ENCODE peak calls at places on chromosomes 13 and 19, in eight cellular contexts. One of them, this sample, is unnamed.

GRCh38 chr13:34352958-34353357 is 535.0 kb downstream of the RFC3 start:
- DNase-seq in mesendoderm: no peak
- DNase-seq in NCI-H2029: no peak
- DNase-seq in fibroblast of the conjunctiva: no peak
- DNase-seq in activated T-cell treated with anti-CD3 and anti-CD28 coated beads for 48 hours: no peak
- DNase-seq in stimulated activated CD8-positive, alpha-beta memory T cell treated with anti-CD3 and anti-CD28 coated beads, Interleukin-4, amount 100 ng/mL, for 24 hours: no peak
- DNase-seq in thoracic aorta: no peak
- DNase-seq in GM12865: no peak
- DNase-seq in this sample: no peak

GRCh38 chr13:62387642-62388041 is 972.0 kb upstream of the PCDH20 start:
- DNase-seq in thoracic aorta: no peak
- DNase-seq in NCI-H2029: no peak
- DNase-seq in mesendoderm: peak
- DNase-seq in stimulated activated CD8-positive, alpha-beta memory T cell treated with anti-CD3 and anti-CD28 coated beads, Interleukin-4, amount 100 ng/mL, for 24 hours: no peak
- DNase-seq in GM12865: peak
- DNase-seq in activated T-cell treated with anti-CD3 and anti-CD28 coated beads for 48 hours: no peak
- DNase-seq in fibroblast of the conjunctiva: peak
- DNase-seq in this sample: peak

GRCh38 chr13:110964229-110965037 is 49.6 kb upstream of the ANKRD10 start:
- DNase-seq in stimulated activated CD8-positive, alpha-beta memory T cell treated with anti-CD3 and anti-CD28 coated beads, Interleukin-4, amount 100 ng/mL, for 24 hours: no peak
- DNase-seq in GM12865: no peak
- DNase-seq in thoracic aorta: no peak
- DNase-seq in fibroblast of the conjunctiva: no peak
- DNase-seq in activated T-cell treated with anti-CD3 and anti-CD28 coated beads for 48 hours: no peak
- DNase-seq in NCI-H2029: no peak
- DNase-seq in mesendoderm: no peak
- DNase-seq in this sample: no peak

GRCh38 chr13:46721054-46721453 is 75.9 kb downstream of the ESD start:
- DNase-seq in mesendoderm: peak
- DNase-seq in activated T-cell treated with anti-CD3 and anti-CD28 coated beads for 48 hours: peak
- DNase-seq in NCI-H2029: no peak
- DNase-seq in fibroblast of the conjunctiva: peak
- DNase-seq in thoracic aorta: no peak
- DNase-seq in GM12865: peak
- DNase-seq in stimulated activated CD8-positive, alpha-beta memory T cell treated with anti-CD3 and anti-CD28 coated beads, Interleukin-4, amount 100 ng/mL, for 24 hours: peak
- DNase-seq in this sample: peak

GRCh38 chr19:47330466-47330869 is 1.5 kb upstream of the C5AR2 start:
- DNase-seq in mesendoderm: no peak
- DNase-seq in activated T-cell treated with anti-CD3 and anti-CD28 coated beads for 48 hours: no peak
- DNase-seq in fibroblast of the conjunctiva: no peak
- DNase-seq in thoracic aorta: no peak
- DNase-seq in NCI-H2029: no peak
- DNase-seq in GM12865: no peak
- DNase-seq in stimulated activated CD8-positive, alpha-beta memory T cell treated with anti-CD3 and anti-CD28 coated beads, Interleukin-4, amount 100 ng/mL, for 24 hours: no peak
- DNase-seq in this sample: peak

GRCh38 chr19:19105365-19106060 is 32.8 kb downstream of the TMEM161A start:
- DNase-seq in stimulated activated CD8-positive, alpha-beta memory T cell treated with anti-CD3 and anti-CD28 coated beads, Interleukin-4, amount 100 ng/mL, for 24 hours: no peak
- DNase-seq in thoracic aorta: no peak
- DNase-seq in mesendoderm: peak
- DNase-seq in NCI-H2029: no peak
- DNase-seq in activated T-cell treated with anti-CD3 and anti-CD28 coated beads for 48 hours: no peak
- DNase-seq in GM12865: no peak
- DNase-seq in fibroblast of the conjunctiva: peak
- DNase-seq in this sample: no peak

GRCh38 chr19:29478578-29479565 is 46.9 kb upstream of the VSTM2B start:
- DNase-seq in stimulated activated CD8-positive, alpha-beta memory T cell treated with anti-CD3 and anti-CD28 coated beads, Interleukin-4, amount 100 ng/mL, for 24 hours: peak
- DNase-seq in GM12865: peak
- DNase-seq in NCI-H2029: no peak
- DNase-seq in mesendoderm: peak
- DNase-seq in thoracic aorta: no peak
- DNase-seq in activated T-cell treated with anti-CD3 and anti-CD28 coated beads for 48 hours: peak
- DNase-seq in fibroblast of the conjunctiva: no peak
- DNase-seq in this sample: no peak

GRCh38 chr13:32426981-32427851 is 714 bp downstream of the N4BP2L1 start:
- DNase-seq in GM12865: peak
- DNase-seq in mesendoderm: peak
- DNase-seq in fibroblast of the conjunctiva: no peak
- DNase-seq in stimulated activated CD8-positive, alpha-beta memory T cell treated with anti-CD3 and anti-CD28 coated beads, Interleukin-4, amount 100 ng/mL, for 24 hours: peak
- DNase-seq in activated T-cell treated with anti-CD3 and anti-CD28 coated beads for 48 hours: peak
- DNase-seq in NCI-H2029: peak
- DNase-seq in thoracic aorta: no peak
- DNase-seq in this sample: no peak

GRCh38 chr19:6236310-6237291 is 43.2 kb downstream of the MLLT1 start:
- DNase-seq in fibroblast of the conjunctiva: no peak
- DNase-seq in NCI-H2029: no peak
- DNase-seq in activated T-cell treated with anti-CD3 and anti-CD28 coated beads for 48 hours: no peak
- DNase-seq in stimulated activated CD8-positive, alpha-beta memory T cell treated with anti-CD3 and anti-CD28 coated beads, Interleukin-4, amount 100 ng/mL, for 24 hours: no peak
- DNase-seq in GM12865: no peak
- DNase-seq in thoracic aorta: no peak
- DNase-seq in mesendoderm: no peak
- DNase-seq in this sample: no peak

GRCh38 chr19:1748115-1748702 is 5.1 kb upstream of the ONECUT3 start:
- DNase-seq in thoracic aorta: no peak
- DNase-seq in NCI-H2029: no peak
- DNase-seq in GM12865: peak
- DNase-seq in stimulated activated CD8-positive, alpha-beta memory T cell treated with anti-CD3 and anti-CD28 coated beads, Interleukin-4, amount 100 ng/mL, for 24 hours: no peak
- DNase-seq in fibroblast of the conjunctiva: no peak
- DNase-seq in activated T-cell treated with anti-CD3 and anti-CD28 coated beads for 48 hours: no peak
- DNase-seq in mesendoderm: no peak
- DNase-seq in this sample: no peak

GRCh38 chr13:98626298-98626940 is 49.5 kb upstream of the STK24 start:
- DNase-seq in stimulated activated CD8-positive, alpha-beta memory T cell treated with anti-CD3 and anti-CD28 coated beads, Interleukin-4, amount 100 ng/mL, for 24 hours: no peak
- DNase-seq in activated T-cell treated with anti-CD3 and anti-CD28 coated beads for 48 hours: no peak
- DNase-seq in GM12865: no peak
- DNase-seq in thoracic aorta: no peak
- DNase-seq in NCI-H2029: no peak
- DNase-seq in mesendoderm: no peak
- DNase-seq in fibroblast of the conjunctiva: peak
- DNase-seq in this sample: no peak

GRCh38 chr13:106597190-106597589 is 29.3 kb upstream of the ARGLU1 start:
- DNase-seq in NCI-H2029: no peak
- DNase-seq in activated T-cell treated with anti-CD3 and anti-CD28 coated beads for 48 hours: no peak
- DNase-seq in GM12865: no peak
- DNase-seq in mesendoderm: no peak
- DNase-seq in fibroblast of the conjunctiva: no peak
- DNase-seq in stimulated activated CD8-positive, alpha-beta memory T cell treated with anti-CD3 and anti-CD28 coated beads, Interleukin-4, amount 100 ng/mL, for 24 hours: no peak
- DNase-seq in thoracic aorta: no peak
- DNase-seq in this sample: no peak

GRCh38 chr13:21171420-21171819 is 4.9 kb downstream of the SKA3 start:
- DNase-seq in stimulated activated CD8-positive, alpha-beta memory T cell treated with anti-CD3 and anti-CD28 coated beads, Interleukin-4, amount 100 ng/mL, for 24 hours: no peak
- DNase-seq in thoracic aorta: no peak
- DNase-seq in fibroblast of the conjunctiva: no peak
- DNase-seq in NCI-H2029: no peak
- DNase-seq in mesendoderm: no peak
- DNase-seq in activated T-cell treated with anti-CD3 and anti-CD28 coated beads for 48 hours: no peak
- DNase-seq in GM12865: no peak
- DNase-seq in this sample: no peak

GRCh38 chr13:76210262-76210661 is 574.1 kb downstream of the LMO7 start:
- DNase-seq in GM12865: no peak
- DNase-seq in mesendoderm: no peak
- DNase-seq in stimulated activated CD8-positive, alpha-beta memory T cell treated with anti-CD3 and anti-CD28 coated beads, Interleukin-4, amount 100 ng/mL, for 24 hours: no peak
- DNase-seq in activated T-cell treated with anti-CD3 and anti-CD28 coated beads for 48 hours: no peak
- DNase-seq in thoracic aorta: no peak
- DNase-seq in NCI-H2029: peak
- DNase-seq in fibroblast of the conjunctiva: peak
- DNase-seq in this sample: no peak

GRCh38 chr19:6228523-6229215 is 51.1 kb downstream of the MLLT1 start:
- DNase-seq in NCI-H2029: no peak
- DNase-seq in stimulated activated CD8-positive, alpha-beta memory T cell treated with anti-CD3 and anti-CD28 coated beads, Interleukin-4, amount 100 ng/mL, for 24 hours: no peak
- DNase-seq in fibroblast of the conjunctiva: no peak
- DNase-seq in GM12865: no peak
- DNase-seq in activated T-cell treated with anti-CD3 and anti-CD28 coated beads for 48 hours: no peak
- DNase-seq in mesendoderm: no peak
- DNase-seq in thoracic aorta: no peak
- DNase-seq in this sample: no peak

GRCh38 chr19:18945297-18945696 is 4.3 kb upstream of the HOMER3 start:
- DNase-seq in stimulated activated CD8-positive, alpha-beta memory T cell treated with anti-CD3 and anti-CD28 coated beads, Interleukin-4, amount 100 ng/mL, for 24 hours: no peak
- DNase-seq in GM12865: no peak
- DNase-seq in thoracic aorta: no peak
- DNase-seq in mesendoderm: no peak
- DNase-seq in activated T-cell treated with anti-CD3 and anti-CD28 coated beads for 48 hours: no peak
- DNase-seq in fibroblast of the conjunctiva: no peak
- DNase-seq in NCI-H2029: no peak
- DNase-seq in this sample: no peak

GRCh38 chr13:76982051-76982450 is 9.8 kb upstream of the CLN5 start:
- DNase-seq in GM12865: no peak
- DNase-seq in activated T-cell treated with anti-CD3 and anti-CD28 coated beads for 48 hours: no peak
- DNase-seq in fibroblast of the conjunctiva: no peak
- DNase-seq in thoracic aorta: no peak
- DNase-seq in NCI-H2029: no peak
- DNase-seq in stimulated activated CD8-positive, alpha-beta memory T cell treated with anti-CD3 and anti-CD28 coated beads, Interleukin-4, amount 100 ng/mL, for 24 hours: no peak
- DNase-seq in mesendoderm: no peak
- DNase-seq in this sample: no peak

GRCh38 chr13:78160793-78161192 is 242.2 kb upstream of the EDNRB start:
- DNase-seq in GM12865: peak
- DNase-seq in activated T-cell treated with anti-CD3 and anti-CD28 coated beads for 48 hours: no peak
- DNase-seq in thoracic aorta: no peak
- DNase-seq in fibroblast of the conjunctiva: no peak
- DNase-seq in NCI-H2029: no peak
- DNase-seq in stimulated activated CD8-positive, alpha-beta memory T cell treated with anti-CD3 and anti-CD28 coated beads, Interleukin-4, amount 100 ng/mL, for 24 hours: no peak
- DNase-seq in mesendoderm: no peak
- DNase-seq in this sample: peak

GRCh38 chr13:103883152-103883551 is 816.9 kb upstream of the SLC10A2 start:
- DNase-seq in thoracic aorta: peak
- DNase-seq in activated T-cell treated with anti-CD3 and anti-CD28 coated beads for 48 hours: no peak
- DNase-seq in stimulated activated CD8-positive, alpha-beta memory T cell treated with anti-CD3 and anti-CD28 coated beads, Interleukin-4, amount 100 ng/mL, for 24 hours: no peak
- DNase-seq in NCI-H2029: no peak
- DNase-seq in GM12865: no peak
- DNase-seq in mesendoderm: peak
- DNase-seq in fibroblast of the conjunctiva: peak
- DNase-seq in this sample: peak

GRCh38 chr19:18992696-18993095 is 40.6 kb downstream of the SUGP2 start:
- DNase-seq in fibroblast of the conjunctiva: no peak
- DNase-seq in thoracic aorta: no peak
- DNase-seq in activated T-cell treated with anti-CD3 and anti-CD28 coated beads for 48 hours: no peak
- DNase-seq in GM12865: no peak
- DNase-seq in mesendoderm: no peak
- DNase-seq in stimulated activated CD8-positive, alpha-beta memory T cell treated with anti-CD3 and anti-CD28 coated beads, Interleukin-4, amount 100 ng/mL, for 24 hours: no peak
- DNase-seq in NCI-H2029: no peak
- DNase-seq in this sample: no peak

GRCh38 chr19:52923782-52924593 is 760 bp upstream of the ZNF888 start:
- DNase-seq in thoracic aorta: peak
- DNase-seq in GM12865: no peak
- DNase-seq in mesendoderm: peak
- DNase-seq in activated T-cell treated with anti-CD3 and anti-CD28 coated beads for 48 hours: no peak
- DNase-seq in fibroblast of the conjunctiva: no peak
- DNase-seq in NCI-H2029: no peak
- DNase-seq in stimulated activated CD8-positive, alpha-beta memory T cell treated with anti-CD3 and anti-CD28 coated beads, Interleukin-4, amount 100 ng/mL, for 24 hours: no peak
- DNase-seq in this sample: no peak

GRCh38 chr19:46818812-46819211 is 30.4 kb upstream of the SLC1A5 start:
- DNase-seq in thoracic aorta: no peak
- DNase-seq in NCI-H2029: no peak
- DNase-seq in stimulated activated CD8-positive, alpha-beta memory T cell treated with anti-CD3 and anti-CD28 coated beads, Interleukin-4, amount 100 ng/mL, for 24 hours: no peak
- DNase-seq in activated T-cell treated with anti-CD3 and anti-CD28 coated beads for 48 hours: peak
- DNase-seq in fibroblast of the conjunctiva: no peak
- DNase-seq in GM12865: peak
- DNase-seq in mesendoderm: peak
- DNase-seq in this sample: no peak

GRCh38 chr19:42409477-42409876 is 17.7 kb downstream of the LIPE start:
- DNase-seq in mesendoderm: no peak
- DNase-seq in thoracic aorta: no peak
- DNase-seq in stimulated activated CD8-positive, alpha-beta memory T cell treated with anti-CD3 and anti-CD28 coated beads, Interleukin-4, amount 100 ng/mL, for 24 hours: no peak
- DNase-seq in GM12865: no peak
- DNase-seq in activated T-cell treated with anti-CD3 and anti-CD28 coated beads for 48 hours: no peak
- DNase-seq in fibroblast of the conjunctiva: no peak
- DNase-seq in NCI-H2029: no peak
- DNase-seq in this sample: no peak

GRCh38 chr13:108226184-108226583 is 8.0 kb downstream of the ABHD13 start:
- DNase-seq in stimulated activated CD8-positive, alpha-beta memory T cell treated with anti-CD3 and anti-CD28 coated beads, Interleukin-4, amount 100 ng/mL, for 24 hours: no peak
- DNase-seq in activated T-cell treated with anti-CD3 and anti-CD28 coated beads for 48 hours: no peak
- DNase-seq in GM12865: peak
- DNase-seq in thoracic aorta: no peak
- DNase-seq in fibroblast of the conjunctiva: no peak
- DNase-seq in mesendoderm: peak
- DNase-seq in NCI-H2029: no peak
- DNase-seq in this sample: no peak

GRCh38 chr19:49231804-49232203 is 74.2 kb downstream of the TRPM4 start:
- DNase-seq in stimulated activated CD8-positive, alpha-beta memory T cell treated with anti-CD3 and anti-CD28 coated beads, Interleukin-4, amount 100 ng/mL, for 24 hours: no peak
- DNase-seq in activated T-cell treated with anti-CD3 and anti-CD28 coated beads for 48 hours: no peak
- DNase-seq in thoracic aorta: no peak
- DNase-seq in mesendoderm: no peak
- DNase-seq in NCI-H2029: no peak
- DNase-seq in GM12865: peak
- DNase-seq in fibroblast of the conjunctiva: no peak
- DNase-seq in this sample: no peak

GRCh38 chr13:110936519-110936918 is 21.6 kb upstream of the ANKRD10 start:
- DNase-seq in activated T-cell treated with anti-CD3 and anti-CD28 coated beads for 48 hours: no peak
- DNase-seq in thoracic aorta: no peak
- DNase-seq in NCI-H2029: no peak
- DNase-seq in mesendoderm: no peak
- DNase-seq in fibroblast of the conjunctiva: no peak
- DNase-seq in GM12865: no peak
- DNase-seq in stimulated activated CD8-positive, alpha-beta memory T cell treated with anti-CD3 and anti-CD28 coated beads, Interleukin-4, amount 100 ng/mL, for 24 hours: no peak
- DNase-seq in this sample: no peak

GRCh38 chr19:41626278-41626677 is 596 bp downstream of the CEACAM4 start:
- DNase-seq in NCI-H2029: no peak
- DNase-seq in mesendoderm: no peak
- DNase-seq in fibroblast of the conjunctiva: no peak
- DNase-seq in activated T-cell treated with anti-CD3 and anti-CD28 coated beads for 48 hours: no peak
- DNase-seq in thoracic aorta: no peak
- DNase-seq in GM12865: no peak
- DNase-seq in stimulated activated CD8-positive, alpha-beta memory T cell treated with anti-CD3 and anti-CD28 coated beads, Interleukin-4, amount 100 ng/mL, for 24 hours: no peak
- DNase-seq in this sample: no peak

GRCh38 chr19:49949735-49950589 is 11.0 kb downstream of the SIGLEC11 start:
- DNase-seq in NCI-H2029: no peak
- DNase-seq in GM12865: no peak
- DNase-seq in mesendoderm: no peak
- DNase-seq in stimulated activated CD8-positive, alpha-beta memory T cell treated with anti-CD3 and anti-CD28 coated beads, Interleukin-4, amount 100 ng/mL, for 24 hours: no peak
- DNase-seq in thoracic aorta: no peak
- DNase-seq in activated T-cell treated with anti-CD3 and anti-CD28 coated beads for 48 hours: no peak
- DNase-seq in fibroblast of the conjunctiva: no peak
- DNase-seq in this sample: no peak

GRCh38 chr13:76791290-76791664 is 94.9 kb downstream of the KCTD12 start:
- DNase-seq in fibroblast of the conjunctiva: no peak
- DNase-seq in mesendoderm: peak
- DNase-seq in thoracic aorta: no peak
- DNase-seq in activated T-cell treated with anti-CD3 and anti-CD28 coated beads for 48 hours: no peak
- DNase-seq in stimulated activated CD8-positive, alpha-beta memory T cell treated with anti-CD3 and anti-CD28 coated beads, Interleukin-4, amount 100 ng/mL, for 24 hours: no peak
- DNase-seq in GM12865: no peak
- DNase-seq in NCI-H2029: peak
- DNase-seq in this sample: no peak

GRCh38 chr13:86087241-86087640 is 288.0 kb upstream of the SLITRK6 start:
- DNase-seq in GM12865: no peak
- DNase-seq in thoracic aorta: no peak
- DNase-seq in fibroblast of the conjunctiva: no peak
- DNase-seq in mesendoderm: no peak
- DNase-seq in NCI-H2029: no peak
- DNase-seq in activated T-cell treated with anti-CD3 and anti-CD28 coated beads for 48 hours: no peak
- DNase-seq in stimulated activated CD8-positive, alpha-beta memory T cell treated with anti-CD3 and anti-CD28 coated beads, Interleukin-4, amount 100 ng/mL, for 24 hours: no peak
- DNase-seq in this sample: no peak